ENCODE peak calls at places on chromosome X, in four cellular contexts. One of them, this sample, is unnamed.

GRCh38 chrX:145532176-145532780 is 285.0 kb downstream of the SPANXN1 start:
- DNase-seq in HepG2: no peak
- DNase-seq in K562: no peak
- DNase-seq in IMR-90: no peak
- DNase-seq in this sample: no peak

GRCh38 chrX:118530537-118530936 is 34.9 kb downstream of the DOCK11 start:
- DNase-seq in HepG2: no peak
- DNase-seq in K562: no peak
- DNase-seq in IMR-90: peak; percentile 48
- DNase-seq in this sample: no peak

GRCh38 chrX:85243155-85243554 is 424 bp downstream of the SATL1 start:
- DNase-seq in HepG2: no peak
- DNase-seq in K562: no peak
- DNase-seq in IMR-90: no peak
- DNase-seq in this sample: no peak

GRCh38 chrX:135974279-135974856 is 580 bp upstream of the MMGT1 start:
- DNase-seq in HepG2: peak; percentile 2
- DNase-seq in K562: no peak
- DNase-seq in IMR-90: peak; percentile 52
- DNase-seq in this sample: peak; percentile 41

GRCh38 chrX:49879656-49880277 is 483 bp downstream of the USP27X start:
- DNase-seq in HepG2: no peak
- DNase-seq in K562: no peak
- DNase-seq in IMR-90: peak; percentile 1
- DNase-seq in this sample: no peak

GRCh38 chrX:133185119-133185518 is 33.0 kb downstream of the TFDP3 start:
- DNase-seq in HepG2: no peak
- DNase-seq in K562: no peak
- DNase-seq in IMR-90: no peak
- DNase-seq in this sample: no peak

GRCh38 chrX:46381630-46382029 is 163.6 kb downstream of the ZNF674 start:
- DNase-seq in HepG2: peak; percentile 6
- DNase-seq in K562: peak; percentile 5
- DNase-seq in IMR-90: peak; percentile 17
- DNase-seq in this sample: no peak

GRCh38 chrX:150062292-150063137 is 124.2 kb upstream of the EOLA2 start:
- DNase-seq in HepG2: no peak
- DNase-seq in K562: no peak
- DNase-seq in IMR-90: peak; percentile 69
- DNase-seq in this sample: no peak

GRCh38 chrX:94744786-94745185 is 1070.8 kb downstream of the FAM133A start:
- DNase-seq in HepG2: no peak
- DNase-seq in K562: no peak
- DNase-seq in IMR-90: no peak
- DNase-seq in this sample: no peak

GRCh38 chrX:84340981-84341380 is 153.0 kb upstream of the RPS6KA6 start:
- DNase-seq in HepG2: no peak
- DNase-seq in K562: no peak
- DNase-seq in IMR-90: peak; percentile 61
- DNase-seq in this sample: no peak

GRCh38 chrX:132425744-132426318 is 63.0 kb downstream of the MBNL3 start:
- DNase-seq in HepG2: peak; percentile 49
- DNase-seq in K562: no peak
- DNase-seq in IMR-90: no peak
- DNase-seq in this sample: no peak

GRCh38 chrX:3788494-3789233 is 75.2 kb upstream of the PRKX start:
- DNase-seq in HepG2: no peak
- DNase-seq in K562: no peak
- DNase-seq in IMR-90: no peak
- DNase-seq in this sample: no peak

GRCh38 chrX:3066555-3066954 is 25.3 kb downstream of the ARSF start:
- DNase-seq in HepG2: no peak
- DNase-seq in K562: no peak
- DNase-seq in IMR-90: peak; percentile 3
- DNase-seq in this sample: no peak

GRCh38 chrX:47210661-47211425 is 7.6 kb upstream of the CDK16 start:
- DNase-seq in HepG2: no peak
- DNase-seq in K562: no peak
- DNase-seq in IMR-90: no peak
- DNase-seq in this sample: no peak

GRCh38 chrX:20244936-20245335 is 21.8 kb downstream of the RPS6KA3 start:
- DNase-seq in HepG2: no peak
- DNase-seq in K562: no peak
- DNase-seq in IMR-90: peak; percentile 20
- DNase-seq in this sample: no peak

GRCh38 chrX:111052478-111052877 is 43.5 kb upstream of the PAK3 start:
- DNase-seq in HepG2: no peak
- DNase-seq in K562: no peak
- DNase-seq in IMR-90: no peak
- DNase-seq in this sample: no peak

GRCh38 chrX:97238632-97239031 is 354.9 kb downstream of the RPA4 start:
- DNase-seq in HepG2: no peak
- DNase-seq in K562: no peak
- DNase-seq in IMR-90: peak; percentile 55
- DNase-seq in this sample: peak; percentile 1

GRCh38 chrX:96361844-96362243 is 322.8 kb upstream of the DIAPH2 start:
- DNase-seq in HepG2: no peak
- DNase-seq in K562: no peak
- DNase-seq in IMR-90: no peak
- DNase-seq in this sample: no peak

GRCh38 chrX:47483310-47484268 is 567 bp upstream of the ZNF41 start:
- DNase-seq in HepG2: peak; percentile 45
- DNase-seq in K562: no peak
- DNase-seq in IMR-90: peak; percentile 30
- DNase-seq in this sample: peak; percentile 28

GRCh38 chrX:39577976-39578962 is 519.5 kb downstream of the BCOR start:
- DNase-seq in HepG2: no peak
- DNase-seq in K562: no peak
- DNase-seq in IMR-90: no peak
- DNase-seq in this sample: no peak

GRCh38 chrX:23062359-23062758 is 62.6 kb downstream of the DDX53 start:
- DNase-seq in HepG2: no peak
- DNase-seq in K562: no peak
- DNase-seq in IMR-90: no peak
- DNase-seq in this sample: no peak

GRCh38 chrX:22378296-22378695 is 105.6 kb downstream of the CBLL2 start:
- DNase-seq in HepG2: no peak
- DNase-seq in K562: no peak
- DNase-seq in IMR-90: no peak
- DNase-seq in this sample: no peak

GRCh38 chrX:40298569-40298968 is 200.8 kb upstream of the BCOR start:
- DNase-seq in HepG2: no peak
- DNase-seq in K562: no peak
- DNase-seq in IMR-90: no peak
- DNase-seq in this sample: no peak

GRCh38 chrX:45850197-45850774 is 649.6 kb upstream of the DIPK2B start:
- DNase-seq in HepG2: no peak
- DNase-seq in K562: no peak
- DNase-seq in IMR-90: no peak
- DNase-seq in this sample: no peak

GRCh38 chrX:104913348-104913747 is 307.1 kb downstream of the TEX13A start:
- DNase-seq in HepG2: peak; percentile 1
- DNase-seq in K562: peak; percentile 5
- DNase-seq in IMR-90: no peak
- DNase-seq in this sample: no peak

GRCh38 chrX:138886769-138887168 is 175.3 kb upstream of the FGF13 start:
- DNase-seq in HepG2: peak; percentile 0
- DNase-seq in K562: no peak
- DNase-seq in IMR-90: no peak
- DNase-seq in this sample: no peak

GRCh38 chrX:150362599-150363481 is at the start of gene MAMLD1:
- DNase-seq in HepG2: no peak
- DNase-seq in K562: peak; percentile 43
- DNase-seq in IMR-90: peak; percentile 84
- DNase-seq in this sample: peak; percentile 82

GRCh38 chrX:136708348-136708747 is 60.4 kb downstream of the CD40LG start:
- DNase-seq in HepG2: no peak
- DNase-seq in K562: peak; percentile 14
- DNase-seq in IMR-90: peak; percentile 13
- DNase-seq in this sample: peak; percentile 6

GRCh38 chrX:31459361-31459760 is 387.5 kb upstream of the FTHL17 start:
- DNase-seq in HepG2: no peak
- DNase-seq in K562: no peak
- DNase-seq in IMR-90: peak; percentile 35
- DNase-seq in this sample: no peak

GRCh38 chrX:39969099-39969825 is 128.5 kb downstream of the BCOR start:
- DNase-seq in HepG2: no peak
- DNase-seq in K562: no peak
- DNase-seq in IMR-90: no peak
- DNase-seq in this sample: no peak

GRCh38 chrX:39559229-39559628 is 538.5 kb downstream of the BCOR start:
- DNase-seq in HepG2: no peak
- DNase-seq in K562: no peak
- DNase-seq in IMR-90: peak; percentile 4
- DNase-seq in this sample: no peak

GRCh38 chrX:102155806-102156179 is at the start of gene BEX5:
- DNase-seq in HepG2: no peak
- DNase-seq in K562: peak; percentile 24
- DNase-seq in IMR-90: no peak
- DNase-seq in this sample: no peak

DNA sequence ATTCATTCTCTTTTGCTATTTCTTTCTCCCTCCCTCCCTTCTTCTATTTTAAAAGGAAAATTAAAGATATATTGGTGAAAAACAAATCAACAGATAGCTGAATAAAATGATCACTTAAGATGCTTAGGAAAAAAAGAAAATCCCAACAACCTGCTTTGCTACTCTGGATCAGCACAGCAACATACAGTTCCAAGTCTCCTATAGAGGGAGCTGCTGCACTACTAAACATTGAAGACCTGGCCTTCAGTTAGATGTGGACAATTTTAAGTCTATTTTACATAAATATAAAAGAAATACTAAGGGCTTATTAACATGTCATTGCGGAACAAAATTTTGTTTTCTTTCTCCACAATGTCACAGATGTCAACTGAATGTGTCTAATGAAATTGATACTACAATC is 226.4 kb downstream of the MAGEB5 start:
- DNase-seq in HepG2: no peak
- DNase-seq in K562: no peak
- DNase-seq in IMR-90: peak; percentile 26
- DNase-seq in this sample: peak; percentile 1
- TF ChIP-seq MAZ in HepG2: no peak
- TF ChIP-seq MAZ in K562: no peak
- TF ChIP-seq MAZ in IMR-90: no peak
- TF ChIP-seq MAZ in this sample: no peak

DNA sequence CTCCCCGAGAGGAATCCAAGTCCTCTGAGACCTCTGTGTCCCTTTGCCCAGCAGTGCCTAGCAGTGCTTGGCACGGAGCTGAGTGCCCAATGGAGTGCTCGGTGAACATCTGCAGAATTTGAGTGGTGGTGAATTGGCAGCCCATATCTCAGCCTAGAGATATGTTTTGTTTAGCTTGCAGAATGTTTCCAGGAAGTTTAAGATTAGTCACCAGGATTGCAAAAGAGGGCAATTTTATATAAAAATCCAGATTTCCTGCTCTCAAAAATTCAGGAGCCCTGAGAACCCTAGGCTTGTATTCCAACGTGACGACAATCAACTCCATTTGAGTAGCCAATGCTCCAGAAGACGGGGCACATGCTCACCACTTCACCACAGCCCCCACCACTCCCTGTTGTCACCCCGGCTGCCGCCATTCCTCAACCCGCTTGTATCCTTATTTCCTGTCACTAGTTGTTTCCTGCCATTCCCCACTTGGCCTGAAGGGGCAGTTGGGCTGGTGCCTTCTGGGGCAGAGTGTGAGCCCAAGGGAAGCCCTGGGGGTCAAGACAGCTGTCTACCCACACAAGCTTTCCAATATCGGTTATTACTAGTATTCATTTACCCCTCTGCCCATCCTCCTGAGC is 116.9 kb downstream of the EFNB1 start:
- DNase-seq in HepG2: no peak
- DNase-seq in K562: peak; percentile 39
- DNase-seq in IMR-90: peak; percentile 70
- DNase-seq in this sample: peak; percentile 10
- TF ChIP-seq MAZ in HepG2: no peak
- TF ChIP-seq MAZ in K562: no peak
- TF ChIP-seq MAZ in IMR-90: no peak
- TF ChIP-seq MAZ in this sample: no peak

DNA sequence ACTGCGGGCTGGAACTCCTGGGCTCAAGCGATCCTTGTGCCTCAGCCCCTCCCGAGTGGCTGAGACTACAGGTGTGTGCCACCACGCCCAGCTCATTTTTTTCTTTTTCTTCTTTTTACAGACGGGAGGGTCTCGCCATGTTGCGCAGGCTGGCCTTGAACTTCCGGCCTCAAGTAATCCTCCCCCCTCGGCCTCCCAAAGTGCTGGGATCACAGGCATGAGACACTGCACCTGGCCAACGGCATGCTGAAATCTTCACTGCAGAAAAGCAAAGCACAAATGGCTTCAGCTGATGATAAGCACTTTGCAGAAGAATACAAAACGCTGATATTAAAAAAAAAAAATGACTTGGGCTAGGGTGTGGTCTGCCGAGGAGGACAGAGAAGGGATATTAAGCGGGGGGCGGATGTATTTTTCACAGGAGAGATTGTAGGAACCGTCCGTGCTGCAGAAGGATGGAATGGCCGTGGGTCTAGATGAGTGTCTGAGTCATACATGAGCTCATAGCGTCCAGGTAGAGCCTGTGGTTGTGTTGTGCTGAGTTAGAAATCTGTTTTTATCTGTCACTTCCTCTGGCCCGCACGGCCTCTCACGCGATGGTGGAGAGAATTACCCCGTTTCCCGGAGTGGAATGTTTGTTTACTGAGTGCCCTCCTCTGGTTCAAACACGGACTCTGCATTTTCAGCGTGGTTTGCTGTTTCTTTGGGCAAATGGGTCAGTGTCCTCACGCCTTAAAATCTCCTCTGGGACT is 8.5 kb upstream of the AKAP17A start:
- DNase-seq in HepG2: peak; percentile 63
- DNase-seq in K562: no peak
- DNase-seq in IMR-90: no peak
- DNase-seq in this sample: peak; percentile 69
- TF ChIP-seq MAZ in HepG2: no peak
- TF ChIP-seq MAZ in K562: no peak
- TF ChIP-seq MAZ in IMR-90: no peak
- TF ChIP-seq MAZ in this sample: no peak

DNA sequence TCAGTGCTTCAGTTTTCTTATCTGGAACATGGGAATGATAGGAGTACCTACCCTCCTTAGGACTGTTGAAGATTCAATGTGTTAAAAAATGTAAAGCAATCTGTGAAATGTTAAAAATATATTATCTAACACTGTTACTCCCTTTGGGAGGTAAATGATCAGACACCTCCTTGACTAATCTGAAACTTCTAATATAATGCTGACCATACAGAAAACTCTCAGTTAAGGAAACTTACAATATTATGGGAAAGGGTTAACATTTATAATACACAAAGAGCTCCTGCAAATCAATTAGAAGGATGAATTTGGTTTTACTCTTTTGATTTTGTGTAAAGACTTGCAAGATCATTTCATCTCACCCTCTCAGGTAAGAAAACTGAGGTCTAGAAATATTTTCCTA is 1.6 kb upstream of the PFKFB1 start:
- DNase-seq in HepG2: no peak
- DNase-seq in K562: no peak
- DNase-seq in IMR-90: no peak
- DNase-seq in this sample: no peak
- TF ChIP-seq MAZ in HepG2: no peak
- TF ChIP-seq MAZ in K562: no peak
- TF ChIP-seq MAZ in IMR-90: no peak
- TF ChIP-seq MAZ in this sample: no peak

GRCh38 chrX:68139791-68140190 is 293.5 kb downstream of the OPHN1 start:
- DNase-seq in HepG2: no peak
- DNase-seq in K562: no peak
- DNase-seq in IMR-90: peak; percentile 35
- DNase-seq in this sample: no peak
- TF ChIP-seq MAZ in HepG2: no peak
- TF ChIP-seq MAZ in K562: no peak
- TF ChIP-seq MAZ in IMR-90: no peak
- TF ChIP-seq MAZ in this sample: no peak

This sample was measured in A549.